ENCODE peak calls at places on chromosomes 7 and 10, in five cellular contexts. One of them, this sample, is unnamed.
A peak's percentile ranks its signal among the peaks of the same experiment; 100 is the strongest.

GRCh38 chr10:128570596-128570995 is 444.4 kb upstream of the MKI67 start:
- DNase-seq in tibial artery: no peak
- DNase-seq in ovary: no peak
- DNase-seq in heart right ventricle: no peak
- DNase-seq in HepG2: no peak
- DNase-seq in this sample: no peak

GRCh38 chr7:117008849-117009531 is 55.7 kb downstream of the ST7 start:
- DNase-seq in tibial artery: no peak
- DNase-seq in ovary: no peak
- DNase-seq in heart right ventricle: no peak
- DNase-seq in HepG2: no peak
- DNase-seq in this sample: no peak

GRCh38 chr7:113801751-113802150 is 117.1 kb downstream of the PPP1R3A start:
- DNase-seq in tibial artery: no peak
- DNase-seq in ovary: no peak
- DNase-seq in heart right ventricle: no peak
- DNase-seq in HepG2: no peak
- DNase-seq in this sample: no peak

GRCh38 chr10:132536241-132536963 is 1.2 kb upstream of the INPP5A start:
- DNase-seq in tibial artery: peak; percentile 68
- DNase-seq in ovary: no peak
- DNase-seq in heart right ventricle: no peak
- DNase-seq in HepG2: no peak
- DNase-seq in this sample: peak; percentile 42

GRCh38 chr7:24609059-24609458 is 35.8 kb downstream of the PALS2 start:
- DNase-seq in tibial artery: no peak
- DNase-seq in ovary: no peak
- DNase-seq in heart right ventricle: no peak
- DNase-seq in HepG2: no peak
- DNase-seq in this sample: no peak

GRCh38 chr7:129698516-129699418 is 87.2 kb downstream of the NRF1 start:
- DNase-seq in tibial artery: no peak
- DNase-seq in ovary: no peak
- DNase-seq in heart right ventricle: no peak
- DNase-seq in HepG2: no peak
- DNase-seq in this sample: no peak

GRCh38 chr7:70355591-70356323 is 757.5 kb downstream of the AUTS2 start:
- DNase-seq in tibial artery: no peak
- DNase-seq in ovary: no peak
- DNase-seq in heart right ventricle: no peak
- DNase-seq in HepG2: no peak
- DNase-seq in this sample: no peak

GRCh38 chr10:1029838-1030237 is 4.2 kb upstream of the IDI2 start:
- DNase-seq in tibial artery: no peak
- DNase-seq in ovary: no peak
- DNase-seq in heart right ventricle: no peak
- DNase-seq in HepG2: no peak
- DNase-seq in this sample: no peak

GRCh38 chr7:47252706-47253105 is 329.2 kb downstream of the TNS3 start:
- DNase-seq in tibial artery: no peak
- DNase-seq in ovary: no peak
- DNase-seq in heart right ventricle: no peak
- DNase-seq in HepG2: no peak
- DNase-seq in this sample: no peak

GRCh38 chr7:111741811-111742240 is 179.5 kb upstream of the IMMP2L start:
- DNase-seq in tibial artery: no peak
- DNase-seq in ovary: no peak
- DNase-seq in heart right ventricle: peak; percentile 24
- DNase-seq in HepG2: peak; percentile 61
- DNase-seq in this sample: peak; percentile 80

GRCh38 chr10:43254199-43254730 is 12.6 kb downstream of the RASGEF1A start:
- DNase-seq in tibial artery: no peak
- DNase-seq in ovary: no peak
- DNase-seq in heart right ventricle: peak; percentile 3
- DNase-seq in HepG2: no peak
- DNase-seq in this sample: peak; percentile 12

GRCh38 chr10:122551450-122551849 is 9.1 kb upstream of the DMBT1 start:
- DNase-seq in tibial artery: no peak
- DNase-seq in ovary: no peak
- DNase-seq in heart right ventricle: peak; percentile 44
- DNase-seq in HepG2: peak; percentile 36
- DNase-seq in this sample: no peak

GRCh38 chr7:101947899-101948298 is 130.5 kb downstream of the CUX1 start:
- DNase-seq in tibial artery: peak; percentile 79
- DNase-seq in ovary: peak; percentile 78
- DNase-seq in heart right ventricle: peak; percentile 85
- DNase-seq in HepG2: no peak
- DNase-seq in this sample: peak; percentile 28

GRCh38 chr10:93812664-93813338 is 55.1 kb downstream of the LGI1 start:
- DNase-seq in tibial artery: no peak
- DNase-seq in ovary: no peak
- DNase-seq in heart right ventricle: no peak
- DNase-seq in HepG2: no peak
- DNase-seq in this sample: no peak

GRCh38 chr10:93813507-93814465 is 56.0 kb downstream of the LGI1 start:
- DNase-seq in tibial artery: peak; percentile 66
- DNase-seq in ovary: peak; percentile 20
- DNase-seq in heart right ventricle: peak; percentile 27
- DNase-seq in HepG2: peak; percentile 32
- DNase-seq in this sample: peak; percentile 47

GRCh38 chr10:93818086-93818485 is 60.4 kb downstream of the LGI1 start:
- DNase-seq in tibial artery: no peak
- DNase-seq in ovary: no peak
- DNase-seq in heart right ventricle: no peak
- DNase-seq in HepG2: no peak
- DNase-seq in this sample: peak; percentile 50

GRCh38 chr10:93816123-93816747 is 58.5 kb downstream of the LGI1 start:
- DNase-seq in tibial artery: peak; percentile 76
- DNase-seq in ovary: peak; percentile 40
- DNase-seq in heart right ventricle: peak; percentile 39
- DNase-seq in HepG2: peak; percentile 9
- DNase-seq in this sample: peak; percentile 51

GRCh38 chr10:93815304-93816091 is 57.8 kb downstream of the LGI1 start:
- DNase-seq in tibial artery: no peak
- DNase-seq in ovary: no peak
- DNase-seq in heart right ventricle: no peak
- DNase-seq in HepG2: no peak
- DNase-seq in this sample: no peak
- H3K4me3 ChIP-seq in tibial artery: peak overlapping the region; percentile 3
- H3K4me3 ChIP-seq in ovary: no peak overlapping the region
- H3K4me3 ChIP-seq in heart right ventricle: no peak overlapping the region
- H3K4me3 ChIP-seq in HepG2: no peak overlapping the region
- H3K4me3 ChIP-seq in this sample: no peak overlapping the region

DNA sequence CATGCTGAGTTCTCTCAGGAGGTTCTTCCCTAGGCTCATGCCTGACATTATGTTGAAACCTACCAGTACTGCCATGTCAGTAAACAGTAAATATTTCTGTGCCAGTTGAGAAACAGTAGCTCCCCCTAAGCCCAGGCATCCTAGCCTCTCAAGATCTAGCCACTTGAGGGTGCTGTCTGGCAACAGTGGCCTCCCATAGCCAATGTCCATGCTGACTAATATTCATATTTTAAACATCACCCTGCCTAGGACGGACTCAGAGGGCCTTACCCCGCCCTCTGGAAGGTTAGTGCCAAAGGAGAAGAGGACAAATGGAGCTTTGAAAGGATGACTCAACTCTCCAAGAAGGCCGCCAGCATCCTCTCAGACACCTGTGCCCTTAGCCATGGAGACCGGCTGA is 7.7 kb downstream of the ACSM6 start:
- DNase-seq in tibial artery: no peak
- DNase-seq in ovary: no peak
- DNase-seq in heart right ventricle: no peak
- DNase-seq in HepG2: peak; percentile 14
- DNase-seq in this sample: no peak
- TF ChIP-seq CTCF in tibial artery: no peak
- TF ChIP-seq CTCF in ovary: no peak
- TF ChIP-seq CTCF in heart right ventricle: no peak
- TF ChIP-seq CTCF in HepG2: peak; percentile 31
- TF ChIP-seq CTCF in this sample: no peak

GRCh38 chr7:50557114-50557513 is 8.1 kb downstream of the DDC start:
- DNase-seq in tibial artery: no peak
- DNase-seq in ovary: no peak
- DNase-seq in heart right ventricle: no peak
- DNase-seq in HepG2: no peak
- DNase-seq in this sample: no peak
- H3K27ac ChIP-seq in tibial artery: no peak overlapping the region
- H3K27ac ChIP-seq in ovary: no peak overlapping the region
- H3K27ac ChIP-seq in heart right ventricle: no peak overlapping the region
- H3K27ac ChIP-seq in HepG2: peak overlapping the region; percentile 30
- H3K27ac ChIP-seq in this sample: no peak overlapping the region

DNA sequence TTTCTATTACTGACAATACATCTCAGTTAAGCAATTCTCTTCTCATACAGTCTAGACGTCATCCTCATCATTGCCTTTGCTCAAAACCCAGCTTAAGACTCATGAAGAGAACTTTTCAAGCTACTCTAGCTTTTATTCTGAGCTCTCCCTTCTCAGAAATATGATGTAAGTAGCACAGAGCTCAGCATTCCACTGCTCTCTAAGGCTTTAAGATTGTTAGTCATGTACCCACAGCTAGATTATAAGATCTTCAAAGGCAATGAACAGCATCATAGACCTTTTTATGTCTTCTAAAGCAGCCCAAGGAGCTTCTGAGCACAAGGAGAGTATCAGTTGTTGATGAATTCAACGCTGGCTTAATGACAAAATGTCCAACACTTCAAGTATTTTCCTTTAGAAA is 119.3 kb downstream of the NRP1 start:
- DNase-seq in tibial artery: no peak
- DNase-seq in ovary: no peak
- DNase-seq in heart right ventricle: no peak
- DNase-seq in HepG2: no peak
- DNase-seq in this sample: no peak
- H3K4me3 ChIP-seq in tibial artery: no peak overlapping the region
- H3K4me3 ChIP-seq in ovary: no peak overlapping the region
- H3K4me3 ChIP-seq in heart right ventricle: no peak overlapping the region
- H3K4me3 ChIP-seq in HepG2: no peak overlapping the region
- H3K4me3 ChIP-seq in this sample: no peak overlapping the region

DNA sequence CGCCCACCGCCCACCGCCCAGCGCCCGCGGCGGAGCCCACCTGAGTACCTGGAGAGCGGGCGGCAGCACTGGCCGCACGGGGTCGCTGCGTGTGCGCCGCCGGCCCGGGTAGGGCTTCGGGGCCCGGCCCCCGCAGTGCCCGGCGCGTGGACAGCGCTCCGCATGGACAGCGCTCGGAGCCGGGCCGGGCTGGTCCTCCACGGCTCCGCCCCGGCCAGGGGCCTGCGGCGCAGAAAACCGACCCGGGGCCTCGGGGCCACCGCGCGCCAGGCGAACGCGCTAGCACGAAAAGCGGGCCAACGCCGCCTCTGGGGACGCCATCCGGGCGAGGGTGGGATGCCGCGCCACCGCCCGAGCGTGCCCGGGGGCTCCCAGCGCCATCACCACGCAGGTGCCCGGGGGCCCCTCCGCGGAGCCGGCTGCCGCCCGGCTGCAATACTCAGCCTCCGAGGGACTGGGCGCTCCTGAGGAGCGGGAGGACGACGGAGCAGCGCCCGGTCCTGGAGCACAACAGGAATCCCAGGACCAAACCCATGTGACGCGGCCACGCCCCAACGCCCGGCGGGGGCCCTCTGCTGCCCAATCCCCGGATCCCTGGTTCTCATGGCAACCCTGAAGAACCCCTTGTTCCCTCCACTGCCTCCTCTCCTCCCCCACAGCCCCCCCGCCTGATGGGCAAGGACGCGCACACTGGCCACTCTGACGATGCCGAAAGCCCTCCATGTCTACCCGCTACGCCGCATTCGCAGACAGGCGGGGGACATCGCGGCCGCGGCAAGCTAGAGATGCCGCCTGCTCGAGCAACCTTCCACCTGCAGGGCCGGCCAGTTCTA is at the start of gene GRB10:
- DNase-seq in tibial artery: peak; percentile 72
- DNase-seq in ovary: peak; percentile 48
- DNase-seq in heart right ventricle: peak; percentile 37
- DNase-seq in HepG2: no peak
- DNase-seq in this sample: peak; percentile 60
- TF ChIP-seq CTCF in tibial artery: peak; percentile 22
- TF ChIP-seq CTCF in ovary: no peak
- TF ChIP-seq CTCF in heart right ventricle: peak; percentile 15
- TF ChIP-seq CTCF in HepG2: peak; percentile 36
- TF ChIP-seq CTCF in this sample: no peak

GRCh38 chr10:114962441-114962840 is 24.4 kb downstream of the TRUB1 start:
- DNase-seq in tibial artery: no peak
- DNase-seq in ovary: no peak
- DNase-seq in heart right ventricle: no peak
- DNase-seq in HepG2: no peak
- DNase-seq in this sample: no peak

GRCh38 chr10:114967071-114967470 is 29.1 kb downstream of the TRUB1 start:
- DNase-seq in tibial artery: no peak
- DNase-seq in ovary: no peak
- DNase-seq in heart right ventricle: no peak
- DNase-seq in HepG2: peak; percentile 7
- DNase-seq in this sample: no peak

DNA sequence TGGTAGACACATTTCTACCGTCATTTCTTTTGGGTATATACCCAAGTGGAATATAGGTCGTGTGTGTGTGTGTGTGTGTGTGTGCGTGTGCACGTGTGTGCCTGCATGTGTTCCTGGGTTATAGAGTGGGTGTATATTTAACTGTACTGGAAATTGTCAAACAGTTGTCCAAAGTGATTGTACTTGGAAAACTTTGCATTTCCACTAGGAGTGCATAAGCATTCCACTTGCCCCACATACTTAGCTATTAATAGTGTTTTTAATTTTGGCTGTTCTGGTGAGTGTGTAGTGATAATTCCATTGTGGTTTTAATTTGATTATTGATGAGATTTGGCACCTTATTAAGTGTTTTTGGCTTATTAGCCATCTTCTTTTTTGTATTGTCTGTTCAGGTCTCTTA is 25.9 kb downstream of the TRUB1 start:
- DNase-seq in tibial artery: no peak
- DNase-seq in ovary: no peak
- DNase-seq in heart right ventricle: no peak
- DNase-seq in HepG2: no peak
- DNase-seq in this sample: no peak
- H3K27ac ChIP-seq in tibial artery: no peak overlapping the region
- H3K27ac ChIP-seq in ovary: no peak overlapping the region
- H3K27ac ChIP-seq in heart right ventricle: peak overlapping the region; percentile 57
- H3K27ac ChIP-seq in HepG2: no peak overlapping the region
- H3K27ac ChIP-seq in this sample: no peak overlapping the region

DNA sequence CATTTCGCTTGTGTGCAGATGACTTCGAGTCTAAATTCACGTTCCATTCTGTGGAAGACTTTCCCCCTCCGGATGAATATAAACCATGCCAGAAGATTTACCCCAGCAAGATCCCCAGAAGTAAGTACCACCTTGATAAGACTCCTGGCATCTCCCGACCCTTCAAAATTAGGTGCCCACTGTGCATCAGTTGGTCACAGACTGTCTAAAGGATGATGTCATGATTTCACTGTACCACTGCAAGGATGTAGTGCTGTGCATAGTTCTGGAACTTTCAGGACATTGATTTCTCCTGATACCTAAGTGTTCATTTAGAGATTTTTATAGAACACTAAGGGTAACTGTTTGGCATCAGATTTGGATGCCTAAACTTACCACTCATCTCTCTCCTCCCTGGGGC is 83.0 kb downstream of the WIPF3 start:
- DNase-seq in tibial artery: no peak
- DNase-seq in ovary: no peak
- DNase-seq in heart right ventricle: no peak
- DNase-seq in HepG2: no peak
- DNase-seq in this sample: no peak
- H3K4me3 ChIP-seq in tibial artery: no peak overlapping the region
- H3K4me3 ChIP-seq in ovary: no peak overlapping the region
- H3K4me3 ChIP-seq in heart right ventricle: no peak overlapping the region
- H3K4me3 ChIP-seq in HepG2: no peak overlapping the region
- H3K4me3 ChIP-seq in this sample: no peak overlapping the region

This sample was measured in pancreas.